ENCODE peak calls at places on chromosomes 3 and 15, in ten cellular contexts. One of them, this sample, is unnamed.
A peak's percentile ranks its signal among the peaks of the same experiment; 100 is the strongest.

GRCh38 chr3:162525791-162526190 is 1029.2 kb downstream of the OTOL1 start:
- DNase-seq in HCT116: no peak
- DNase-seq in fibroblast of mammary gland: peak; percentile 62
- DNase-seq in naive thymus-derived CD4-positive, alpha-beta T cell: no peak
- DNase-seq in glutamatergic neuron: no peak
- DNase-seq in dorsolateral prefrontal cortex: no peak
- DNase-seq in CD4-positive, alpha-beta T cell: no peak
- DNase-seq in RWPE1: no peak
- DNase-seq in DMS153: no peak
- DNase-seq in IMR-90: no peak
- DNase-seq in this sample: no peak

GRCh38 chr3:13525827-13526625 is 22.9 kb upstream of the FBLN2 start:
- DNase-seq in RWPE1: no peak
- DNase-seq in dorsolateral prefrontal cortex: no peak
- DNase-seq in fibroblast of mammary gland: peak; percentile 71
- DNase-seq in HCT116: no peak
- DNase-seq in naive thymus-derived CD4-positive, alpha-beta T cell: no peak
- DNase-seq in CD4-positive, alpha-beta T cell: no peak
- DNase-seq in glutamatergic neuron: no peak
- DNase-seq in IMR-90: no peak
- DNase-seq in DMS153: no peak
- DNase-seq in this sample: no peak

GRCh38 chr15:100560323-100560722 is 31.6 kb upstream of the CERS3 start:
- DNase-seq in fibroblast of mammary gland: no peak
- DNase-seq in HCT116: no peak
- DNase-seq in DMS153: no peak
- DNase-seq in dorsolateral prefrontal cortex: no peak
- DNase-seq in IMR-90: no peak
- DNase-seq in CD4-positive, alpha-beta T cell: no peak
- DNase-seq in naive thymus-derived CD4-positive, alpha-beta T cell: no peak
- DNase-seq in glutamatergic neuron: no peak
- DNase-seq in RWPE1: no peak
- DNase-seq in this sample: no peak

GRCh38 chr3:181484026-181484425 is 227.7 kb upstream of the SOX2 start:
- DNase-seq in DMS153: no peak
- DNase-seq in fibroblast of mammary gland: no peak
- DNase-seq in CD4-positive, alpha-beta T cell: no peak
- DNase-seq in RWPE1: no peak
- DNase-seq in naive thymus-derived CD4-positive, alpha-beta T cell: no peak
- DNase-seq in HCT116: no peak
- DNase-seq in glutamatergic neuron: no peak
- DNase-seq in dorsolateral prefrontal cortex: no peak
- DNase-seq in IMR-90: no peak
- DNase-seq in this sample: no peak

GRCh38 chr3:129651316-129652202 is 45.1 kb upstream of the PLXND1 start:
- DNase-seq in HCT116: peak; percentile 59
- DNase-seq in fibroblast of mammary gland: peak; percentile 70
- DNase-seq in dorsolateral prefrontal cortex: peak; percentile 44
- DNase-seq in naive thymus-derived CD4-positive, alpha-beta T cell: no peak
- DNase-seq in IMR-90: peak; percentile 78
- DNase-seq in glutamatergic neuron: no peak
- DNase-seq in DMS153: no peak
- DNase-seq in CD4-positive, alpha-beta T cell: no peak
- DNase-seq in RWPE1: peak; percentile 73
- DNase-seq in this sample: peak; percentile 95

GRCh38 chr15:99324082-99324620 is 72.9 kb downstream of the LRRC28 start:
- DNase-seq in RWPE1: peak; percentile 84
- DNase-seq in fibroblast of mammary gland: peak; percentile 89
- DNase-seq in glutamatergic neuron: no peak
- DNase-seq in IMR-90: peak; percentile 83
- DNase-seq in HCT116: peak; percentile 76
- DNase-seq in CD4-positive, alpha-beta T cell: no peak
- DNase-seq in dorsolateral prefrontal cortex: no peak
- DNase-seq in DMS153: no peak
- DNase-seq in naive thymus-derived CD4-positive, alpha-beta T cell: no peak
- DNase-seq in this sample: no peak

GRCh38 chr3:13533823-13534435 is 15.0 kb upstream of the FBLN2 start:
- DNase-seq in fibroblast of mammary gland: no peak
- DNase-seq in DMS153: no peak
- DNase-seq in glutamatergic neuron: no peak
- DNase-seq in CD4-positive, alpha-beta T cell: no peak
- DNase-seq in dorsolateral prefrontal cortex: no peak
- DNase-seq in IMR-90: no peak
- DNase-seq in RWPE1: no peak
- DNase-seq in naive thymus-derived CD4-positive, alpha-beta T cell: no peak
- DNase-seq in HCT116: no peak
- DNase-seq in this sample: peak; percentile 73

GRCh38 chr3:46123646-46124045 is 84.5 kb downstream of the CCR1 start:
- DNase-seq in IMR-90: no peak
- DNase-seq in fibroblast of mammary gland: no peak
- DNase-seq in HCT116: no peak
- DNase-seq in dorsolateral prefrontal cortex: no peak
- DNase-seq in RWPE1: no peak
- DNase-seq in glutamatergic neuron: no peak
- DNase-seq in naive thymus-derived CD4-positive, alpha-beta T cell: no peak
- DNase-seq in CD4-positive, alpha-beta T cell: no peak
- DNase-seq in DMS153: no peak
- DNase-seq in this sample: peak; percentile 76

GRCh38 chr15:31328999-31329639 is 2.5 kb downstream of the KLF13 start:
- DNase-seq in CD4-positive, alpha-beta T cell: no peak
- DNase-seq in naive thymus-derived CD4-positive, alpha-beta T cell: no peak
- DNase-seq in DMS153: no peak
- DNase-seq in RWPE1: peak; percentile 54
- DNase-seq in HCT116: no peak
- DNase-seq in dorsolateral prefrontal cortex: no peak
- DNase-seq in fibroblast of mammary gland: no peak
- DNase-seq in glutamatergic neuron: no peak
- DNase-seq in IMR-90: no peak
- DNase-seq in this sample: no peak